ENCODE peak calls at places on chromosomes 12 and 14, in nine cellular contexts. M, G, Q, K, T, W, J, H and X are unnamed samples.

GRCh38 chr14:95044463-95045254 is 112.7 kb downstream of the DICER1 start:
- DNase-seq in T (no peak), M (peak), H (no peak), J (peak), K (no peak), W (no peak), Q (no peak), G (no peak), X (no peak)

GRCh38 chr14:69775012-69775411 is 8.1 kb downstream of the SRSF5 start:
- DNase-seq in Q (no peak), W (no peak), T (no peak), J (no peak), M (no peak), H (no peak), K (no peak), G (no peak), X (no peak)

GRCh38 chr14:51018521-51018920 is 74.2 kb upstream of the PYGL start:
- DNase-seq in J (no peak), K (no peak), G (peak), M (no peak), W (no peak), T (no peak), H (no peak), Q (no peak), X (peak)

GRCh38 chr14:25622752-25623151 is 572.8 kb upstream of the STXBP6 start:
- DNase-seq in M (no peak), T (no peak), H (no peak), Q (no peak), K (no peak), J (no peak), W (no peak), G (no peak), X (no peak)

GRCh38 chr12:131091413-131091975 is 137.8 kb downstream of the ADGRD1 start:
- DNase-seq in M (peak), J (peak), G (no peak), H (no peak), W (no peak), Q (no peak), K (peak), T (no peak), X (no peak)

GRCh38 chr14:101196051-101196450 is 292.5 kb upstream of the RTL1 start:
- DNase-seq in H (no peak), Q (no peak), K (no peak), M (peak), T (no peak), G (no peak), W (no peak), J (peak), X (no peak)

GRCh38 chr14:70635971-70636595 is 5.6 kb upstream of the TTC9 start:
- DNase-seq in G (no peak), K (no peak), H (no peak), M (no peak), J (no peak), Q (peak), W (no peak), T (no peak), X (no peak)

GRCh38 chr12:91766454-91766853 is 379.2 kb downstream of the BTG1 start:
- DNase-seq in W (no peak), K (no peak), H (no peak), Q (no peak), G (no peak), J (no peak), M (no peak), T (no peak), X (no peak)

GRCh38 chr14:72165151-72165715 is 233.0 kb downstream of the RGS6 start:
- DNase-seq in K (no peak), Q (no peak), J (no peak), T (no peak), M (no peak), W (no peak), H (no peak), G (no peak), X (no peak)

GRCh38 chr14:56065621-56066295 is 52.5 kb upstream of the PELI2 start:
- DNase-seq in K (no peak), T (no peak), J (no peak), H (no peak), Q (no peak), G (no peak), W (no peak), M (no peak), X (no peak)

GRCh38 chr12:85076688-85077430 is 40.7 kb downstream of the LRRIQ1 start:
- DNase-seq in T (no peak), K (no peak), W (peak), M (no peak), Q (peak), H (no peak), G (peak), J (no peak), X (peak)

GRCh38 chr14:91252901-91253794 is 8.6 kb upstream of the GPR68 start:
- DNase-seq in M (peak), T (no peak), K (peak), G (peak), W (no peak), Q (no peak), J (peak), H (no peak), X (no peak)

GRCh38 chr12:53122961-53123468 is 19.7 kb downstream of the SOAT2 start:
- DNase-seq in T (no peak), K (no peak), W (peak), H (no peak), Q (no peak), M (no peak), J (no peak), G (no peak), X (peak)

GRCh38 chr12:5428332-5429221 is 3.3 kb upstream of the NTF3 start:
- DNase-seq in W (no peak), H (no peak), M (peak), K (no peak), J (no peak), T (no peak), Q (no peak), G (peak), X (no peak)

GRCh38 chr14:100234511-100234910 is 4.4 kb upstream of the YY1 start:
- DNase-seq in Q (no peak), M (no peak), W (no peak), K (no peak), J (no peak), T (no peak), H (no peak), G (no peak), X (no peak)

GRCh38 chr12:15851045-15851444 is 31.1 kb upstream of the STRAP start:
- DNase-seq in G (peak), H (no peak), T (no peak), W (no peak), Q (no peak), K (no peak), J (no peak), M (no peak), X (no peak)

GRCh38 chr14:102479777-102480176 is 29.8 kb downstream of the ANKRD9 start:
- DNase-seq in G (peak), M (no peak), Q (no peak), H (no peak), J (peak), W (no peak), K (peak), T (no peak), X (no peak)
- H3K27ac ChIP-seq in G (no peak), M (no peak), Q (no peak), H (no peak), J (no peak), W (no peak), K (no peak), T (no peak), X (no peak)

GRCh38 chr12:27653661-27654060 is 42.6 kb upstream of the REP15 start:
- DNase-seq in G (peak), M (no peak), K (no peak), Q (no peak), J (no peak), T (no peak), W (no peak), H (no peak), X (no peak)

GRCh38 chr12:27650011-27650410 is 46.2 kb upstream of the REP15 start:
- DNase-seq in K (no peak), W (no peak), G (no peak), H (no peak), J (no peak), M (no peak), Q (no peak), T (no peak), X (no peak)

GRCh38 chr12:27657296-27657695 is 39.0 kb upstream of the REP15 start:
- DNase-seq in T (no peak), K (no peak), Q (no peak), W (no peak), G (no peak), J (no peak), M (no peak), H (no peak), X (peak)

GRCh38 chr12:27651201-27651600 is 45.0 kb upstream of the REP15 start:
- DNase-seq in Q (peak), W (no peak), G (no peak), H (no peak), T (no peak), J (no peak), M (no peak), K (no peak), X (no peak)

GRCh38 chr12:27652174-27652763 is 44.0 kb upstream of the REP15 start:
- DNase-seq in M (peak), W (peak), K (no peak), Q (peak), J (no peak), H (no peak), T (peak), G (peak), X (peak)
- H3K27ac ChIP-seq in M (no peak), W (no peak), K (no peak), Q (no peak), J (peak), H (no peak), T (no peak), G (no peak), X (no peak)

GRCh38 chr12:47207829-47208248 is 128.1 kb upstream of the AMIGO2 start:
- DNase-seq in H (no peak), T (no peak), G (no peak), J (no peak), M (no peak), K (no peak), Q (no peak), W (no peak), X (no peak)

GRCh38 chr12:47205532-47206449 is 126.0 kb upstream of the AMIGO2 start:
- DNase-seq in Q (no peak), K (no peak), G (no peak), T (no peak), H (no peak), M (no peak), W (no peak), J (no peak), X (no peak)

GRCh38 chr12:47209014-47209413 is 129.3 kb upstream of the AMIGO2 start:
- DNase-seq in Q (no peak), K (no peak), M (no peak), G (no peak), J (no peak), W (no peak), H (no peak), T (no peak), X (no peak)

GRCh38 chr12:47207005-47207717 is 127.4 kb upstream of the AMIGO2 start:
- DNase-seq in K (no peak), M (no peak), J (peak), T (no peak), W (no peak), Q (no peak), H (no peak), G (no peak), X (no peak)

DNA sequence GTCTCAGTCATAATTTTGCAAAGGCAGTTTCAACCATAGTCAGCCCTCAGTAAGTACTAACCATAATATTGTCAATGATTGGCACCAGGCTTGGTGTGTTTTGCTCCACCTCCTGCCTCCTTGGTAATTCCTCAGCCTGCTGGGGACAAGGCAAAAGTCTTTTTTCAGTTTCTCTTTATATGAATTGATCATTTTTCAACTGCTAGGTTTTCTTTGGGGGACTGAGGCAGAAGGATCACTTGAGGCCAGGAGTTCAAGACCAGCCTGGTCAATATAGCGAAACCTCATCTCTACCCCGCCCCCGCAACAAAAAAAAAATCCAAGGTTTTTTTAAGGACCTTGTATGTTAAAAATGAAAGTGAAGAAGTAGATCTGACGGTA is 126.7 kb upstream of the AMIGO2 start:
- DNase-seq in M (no peak), G (no peak), T (no peak), Q (no peak), J (no peak), W (no peak), K (no peak), H (no peak), X (no peak)
- H3K27ac ChIP-seq in M (no peak), G (no peak), T (no peak), Q (no peak), J (no peak), W (no peak), K (no peak), H (peak), X (no peak)

GRCh38 chr12:41234672-41235071 is 46.6 kb downstream of the PDZRN4 start:
- DNase-seq in M (no peak), W (no peak), T (no peak), Q (no peak), K (no peak), H (no peak), J (no peak), G (no peak), X (no peak)

GRCh38 chr12:41228066-41228820 is 40.1 kb downstream of the PDZRN4 start:
- DNase-seq in K (no peak), T (no peak), J (no peak), G (no peak), H (no peak), M (no peak), Q (no peak), W (no peak), X (no peak)

GRCh38 chr12:41225179-41225578 is 37.1 kb downstream of the PDZRN4 start:
- DNase-seq in G (no peak), J (no peak), H (no peak), T (no peak), M (no peak), W (no peak), Q (no peak), K (no peak), X (no peak)

DNA sequence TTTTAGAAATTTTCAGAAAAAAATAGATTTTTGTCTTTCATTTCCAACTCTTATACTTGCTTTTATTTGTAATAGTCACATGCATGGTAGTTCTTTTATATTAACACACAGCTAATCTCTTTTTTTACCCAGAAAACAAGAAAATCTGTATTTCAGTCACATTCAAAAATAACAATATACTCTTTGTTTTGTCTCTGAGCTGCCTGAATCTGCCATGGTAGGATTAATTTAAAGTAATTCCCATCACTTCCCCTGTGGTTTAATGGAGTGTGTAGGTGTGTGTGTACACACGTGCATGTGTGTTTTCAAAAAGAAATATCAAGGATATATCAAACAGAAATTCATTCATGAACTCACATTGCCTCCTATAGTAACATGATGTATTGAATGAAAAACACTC is 42.6 kb downstream of the PDZRN4 start:
- DNase-seq in M (no peak), T (no peak), G (no peak), K (no peak), Q (no peak), J (no peak), H (no peak), W (no peak), X (no peak)
- H3K27ac ChIP-seq in M (no peak), T (no peak), G (no peak), K (no peak), Q (no peak), J (no peak), H (no peak), W (no peak), X (no peak)

DNA sequence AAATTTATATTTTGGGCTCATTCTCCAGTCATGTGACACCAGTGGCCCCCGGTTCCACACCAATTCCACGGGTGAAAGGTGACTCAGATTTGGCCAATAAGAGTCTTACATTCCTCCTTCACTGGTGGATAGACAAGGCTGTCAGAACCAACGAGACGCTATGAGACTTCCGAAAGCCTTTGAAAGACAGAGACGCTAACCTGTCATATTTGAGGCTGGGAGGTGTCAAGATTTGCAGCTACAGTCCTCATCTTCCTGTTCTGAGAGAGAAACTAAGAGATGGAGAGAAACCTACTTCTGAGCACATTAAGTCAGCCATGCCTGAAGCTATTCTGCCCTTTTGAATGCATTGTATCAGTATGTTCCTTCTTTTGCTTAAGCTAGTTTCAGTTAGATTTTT is 171.2 kb downstream of the FLRT2 start:
- DNase-seq in J (no peak), Q (no peak), T (no peak), K (no peak), H (no peak), G (no peak), M (no peak), W (no peak), X (no peak)
- H3K27ac ChIP-seq in J (no peak), Q (no peak), T (no peak), K (no peak), H (no peak), G (no peak), M (no peak), W (no peak), X (no peak)

GRCh38 chr12:6965714-6966113 is 4.8 kb downstream of the PHB2 start:
- DNase-seq in T (no peak), H (no peak), K (peak), W (no peak), Q (no peak), M (no peak), J (no peak), G (no peak), X (no peak)
- H3K27ac ChIP-seq in T (peak), H (no peak), K (no peak), W (peak), Q (no peak), M (no peak), J (no peak), G (no peak), X (no peak)